ENCODE peak calls at places on chromosomes 3 and 15, in five cellular contexts. D is dorsolateral prefrontal cortex; V is lower lobe of right lung; T is GM20000; P is CD8-positive, alpha-beta memory T cell. O is an unnamed sample.

GRCh38 chr3:133765256-133765655 is 19.1 kb downstream of the TF start:
- DNase-seq in D (no peak), V (no peak), T (no peak), P (no peak), O (no peak)

GRCh38 chr3:108031893-108032292 is 58.9 kb downstream of the CD47 start:
- DNase-seq in D (no peak), V (no peak), T (no peak), P (no peak), O (no peak)

GRCh38 chr3:45927881-45928280 is 15.4 kb upstream of the CXCR6 start:
- DNase-seq in D (no peak), V (no peak), T (no peak), P (no peak), O (no peak)

GRCh38 chr3:42697326-42698051 is 5.1 kb downstream of the HHATL start:
- DNase-seq in D (no peak), V (peak; percentile 19), T (no peak), P (no peak), O (no peak)

GRCh38 chr3:12484983-12485327 is 675 bp downstream of the TSEN2 start:
- DNase-seq in D (no peak), V (no peak), T (no peak), P (no peak), O (no peak)

GRCh38 chr15:92541197-92542190 is 114.1 kb downstream of the FAM174B start:
- DNase-seq in D (no peak), V (no peak), T (no peak), P (no peak), O (no peak)

GRCh38 chr3:29067014-29067413 is 213.9 kb upstream of the RBMS3 start:
- DNase-seq in D (no peak), V (no peak), T (no peak), P (no peak), O (no peak)

GRCh38 chr3:159586587-159587202 is 401.9 kb upstream of the IL12A start:
- DNase-seq in D (peak; percentile 16), V (no peak), T (no peak), P (no peak), O (no peak)

GRCh38 chr3:20100106-20100605 is 59.9 kb downstream of the KAT2B start:
- DNase-seq in D (no peak), V (no peak), T (no peak), P (no peak), O (no peak)

GRCh38 chr3:95460274-95460673 is 1354.1 kb upstream of the EPHA6 start:
- DNase-seq in D (no peak), V (no peak), T (no peak), P (no peak), O (no peak)

GRCh38 chr3:42655331-42655888 is 1.9 kb downstream of the ZBTB47 start:
- DNase-seq in D (peak; percentile 47), V (no peak), T (peak; percentile 52), P (no peak), O (no peak)